ENCODE peak calls at places on chromosomes 7 and 10, in nine cellular contexts. D, O, T, L, Q, R, Y, B and G are unnamed samples.

GRCh38 chr10:132730566-132730953 is 55.4 kb downstream of the NKX6-2 start:
- DNase-seq in D (no peak), O (no peak), T (no peak), L (no peak), Q (no peak), R (no peak), Y (no peak), B (no peak), G (no peak)

GRCh38 chr10:121157998-121158397 is 306.8 kb downstream of the WDR11 start:
- DNase-seq in D (peak; percentile 33), O (no peak), T (no peak), L (peak; percentile 31), Q (no peak), R (no peak), Y (no peak), B (no peak), G (no peak)

GRCh38 chr10:9262770-9263169 is 1208.3 kb downstream of the GATA3 start:
- DNase-seq in D (peak; percentile 86), O (no peak), T (no peak), L (no peak), Q (no peak), R (no peak), Y (no peak), B (no peak), G (no peak)

GRCh38 chr7:5451391-5451790 is 27.8 kb upstream of the TNRC18 start:
- DNase-seq in D (no peak), O (no peak), T (no peak), L (no peak), Q (no peak), R (no peak), Y (no peak), B (no peak), G (no peak)

GRCh38 chr7:20778063-20778721 is 8.5 kb downstream of the SP8 start:
- DNase-seq in D (peak; percentile 62), O (peak; percentile 6), T (no peak), L (no peak), Q (peak; percentile 48), R (no peak), Y (no peak), B (peak; percentile 49), G (peak; percentile 36)

GRCh38 chr10:86798636-86799035 is 42.2 kb downstream of the BMPR1A start:
- DNase-seq in D (no peak), O (no peak), T (no peak), L (no peak), Q (no peak), R (no peak), Y (no peak), B (no peak), G (no peak)

GRCh38 chr10:18501198-18501597 is 150.2 kb downstream of the NSUN6 start:
- DNase-seq in D (no peak), O (no peak), T (no peak), L (no peak), Q (no peak), R (peak; percentile 13), Y (no peak), B (peak; percentile 47), G (no peak)

GRCh38 chr7:118003438-118003837 is 130.2 kb upstream of the CTTNBP2 start:
- DNase-seq in D (no peak), O (no peak), T (no peak), L (no peak), Q (no peak), R (no peak), Y (no peak), B (no peak), G (no peak)

GRCh38 chr10:126256864-126257263 is 131.4 kb downstream of the ADAM12 start:
- DNase-seq in D (no peak), O (no peak), T (no peak), L (no peak), Q (no peak), R (no peak), Y (no peak), B (no peak), G (no peak)

GRCh38 chr7:38932509-38933168 is 23.6 kb upstream of the VPS41 start:
- DNase-seq in D (peak; percentile 63), O (peak; percentile 38), T (no peak), L (peak; percentile 69), Q (peak; percentile 79), R (peak; percentile 34), Y (peak; percentile 62), B (peak; percentile 63), G (peak; percentile 54)

GRCh38 chr7:70380315-70381027 is 751.5 kb upstream of the GALNT17 start:
- DNase-seq in D (no peak), O (no peak), T (no peak), L (no peak), Q (no peak), R (no peak), Y (no peak), B (no peak), G (no peak)

GRCh38 chr7:113263749-113264148 is 145.4 kb upstream of the SMIM30 start:
- DNase-seq in D (no peak), O (no peak), T (no peak), L (no peak), Q (peak; percentile 27), R (no peak), Y (no peak), B (no peak), G (no peak)

GRCh38 chr7:71015260-71015900 is 116.6 kb upstream of the GALNT17 start:
- DNase-seq in D (no peak), O (no peak), T (no peak), L (no peak), Q (no peak), R (no peak), Y (no peak), B (no peak), G (no peak)

GRCh38 chr10:80279146-80279545 is 10.3 kb downstream of the MAT1A start:
- DNase-seq in D (no peak), O (no peak), T (no peak), L (no peak), Q (no peak), R (no peak), Y (no peak), B (no peak), G (no peak)

GRCh38 chr7:70717553-70718248 is 414.2 kb upstream of the GALNT17 start:
- DNase-seq in D (no peak), O (no peak), T (no peak), L (no peak), Q (no peak), R (no peak), Y (no peak), B (no peak), G (no peak)

GRCh38 chr10:110617455-110618162 is 26.5 kb upstream of the RBM20 start:
- DNase-seq in D (no peak), O (no peak), T (no peak), L (no peak), Q (peak; percentile 61), R (no peak), Y (peak; percentile 78), B (no peak), G (peak; percentile 66)

GRCh38 chr7:55254596-55255500 is 110.3 kb upstream of the LANCL2 start:
- DNase-seq in D (peak; percentile 89), O (peak; percentile 86), T (peak; percentile 18), L (peak; percentile 84), Q (peak; percentile 72), R (peak; percentile 89), Y (peak; percentile 87), B (peak; percentile 82), G (peak; percentile 54)

GRCh38 chr7:1296727-1297475 is 64.2 kb downstream of the UNCX start:
- DNase-seq in D (no peak), O (no peak), T (no peak), L (no peak), Q (no peak), R (no peak), Y (no peak), B (no peak), G (no peak)

GRCh38 chr10:11401314-11402222 is 209.9 kb downstream of the USP6NL start:
- DNase-seq in D (no peak), O (no peak), T (no peak), L (no peak), Q (no peak), R (no peak), Y (no peak), B (no peak), G (no peak)

GRCh38 chr10:72261323-72262018 is 12.3 kb upstream of the DDIT4 start:
- DNase-seq in D (peak; percentile 60), O (peak; percentile 55), T (peak; percentile 38), L (no peak), Q (no peak), R (no peak), Y (no peak), B (peak; percentile 25), G (peak; percentile 18)

GRCh38 chr10:19719320-19719719 is 96.9 kb upstream of the PLXDC2 start:
- DNase-seq in D (no peak), O (no peak), T (no peak), L (no peak), Q (peak; percentile 45), R (no peak), Y (no peak), B (peak; percentile 16), G (peak; percentile 68)

GRCh38 chr7:135197906-135198655 is 13.2 kb downstream of the WDR91 start:
- DNase-seq in D (no peak), O (no peak), T (no peak), L (no peak), Q (no peak), R (no peak), Y (no peak), B (no peak), G (no peak)

GRCh38 chr7:149302222-149302621 is 40.2 kb downstream of the ZNF783 start:
- DNase-seq in D (no peak), O (no peak), T (no peak), L (no peak), Q (no peak), R (no peak), Y (no peak), B (no peak), G (no peak)

GRCh38 chr10:22486431-22486830 is 141.1 kb downstream of the SPAG6 start:
- DNase-seq in D (no peak), O (no peak), T (no peak), L (no peak), Q (no peak), R (no peak), Y (no peak), B (no peak), G (no peak)

GRCh38 chr10:118968071-118968470 is 61.4 kb upstream of the NANOS1 start:
- DNase-seq in D (no peak), O (no peak), T (no peak), L (no peak), Q (no peak), R (no peak), Y (no peak), B (no peak), G (no peak)

GRCh38 chr10:113227045-113227444 is 277.0 kb downstream of the TCF7L2 start:
- DNase-seq in D (no peak), O (no peak), T (no peak), L (no peak), Q (no peak), R (no peak), Y (no peak), B (no peak), G (no peak)

GRCh38 chr10:665579-666091 is 23.8 kb downstream of the DIP2C start:
- DNase-seq in D (no peak), O (no peak), T (no peak), L (no peak), Q (no peak), R (no peak), Y (no peak), B (no peak), G (no peak)

GRCh38 chr7:1298938-1299885 is 66.5 kb downstream of the UNCX start:
- DNase-seq in D (no peak), O (no peak), T (no peak), L (no peak), Q (no peak), R (no peak), Y (no peak), B (no peak), G (no peak)

GRCh38 chr10:7696545-7696944 is 6.6 kb upstream of the ITIH2 start:
- DNase-seq in D (peak; percentile 18), O (no peak), T (no peak), L (peak; percentile 81), Q (no peak), R (no peak), Y (no peak), B (peak; percentile 35), G (no peak)

GRCh38 chr10:70053212-70053895 is 708 bp downstream of the MACROH2A2 start:
- DNase-seq in D (no peak), O (no peak), T (peak; percentile 0), L (no peak), Q (peak; percentile 42), R (peak; percentile 22), Y (peak; percentile 10), B (peak; percentile 41), G (no peak)

GRCh38 chr10:12635127-12635541 is 285.8 kb downstream of the CAMK1D start:
- DNase-seq in D (no peak), O (no peak), T (no peak), L (no peak), Q (no peak), R (no peak), Y (no peak), B (peak; percentile 62), G (no peak)